ENCODE peak calls at places on chromosomes 12 and 14, in ten cellular contexts. One of them, this sample, is unnamed.

GRCh38 chr14:61659582-61659981 is 35.7 kb upstream of the HIF1A start:
- DNase-seq in upper lobe of left lung: no peak
- DNase-seq in right atrium auricular region: no peak
- DNase-seq in cardiac fibroblast: peak
- DNase-seq in astrocyte of the cerebellum: no peak
- DNase-seq in activated CD8-positive, alpha-beta T cell treated with anti-CD3 and anti-CD28 coated beads for 36 hours: no peak
- DNase-seq in heart right ventricle: no peak
- DNase-seq in AG09309: no peak
- DNase-seq in neural crest cell: no peak
- DNase-seq in mesothelial cell of epicardium: no peak
- DNase-seq in this sample: no peak

GRCh38 chr14:93073833-93074769 is 41.6 kb downstream of the ITPK1 start:
- DNase-seq in upper lobe of left lung: no peak
- DNase-seq in activated CD8-positive, alpha-beta T cell treated with anti-CD3 and anti-CD28 coated beads for 36 hours: peak
- DNase-seq in heart right ventricle: peak
- DNase-seq in neural crest cell: no peak
- DNase-seq in mesothelial cell of epicardium: no peak
- DNase-seq in cardiac fibroblast: peak
- DNase-seq in astrocyte of the cerebellum: no peak
- DNase-seq in right atrium auricular region: peak
- DNase-seq in AG09309: no peak
- DNase-seq in this sample: no peak

GRCh38 chr12:15808250-15808971 is 19.2 kb upstream of the EPS8 start:
- DNase-seq in mesothelial cell of epicardium: no peak
- DNase-seq in heart right ventricle: no peak
- DNase-seq in cardiac fibroblast: no peak
- DNase-seq in upper lobe of left lung: no peak
- DNase-seq in astrocyte of the cerebellum: no peak
- DNase-seq in right atrium auricular region: no peak
- DNase-seq in activated CD8-positive, alpha-beta T cell treated with anti-CD3 and anti-CD28 coated beads for 36 hours: no peak
- DNase-seq in neural crest cell: no peak
- DNase-seq in AG09309: no peak
- DNase-seq in this sample: peak

GRCh38 chr12:109197327-109197726 is 80.9 kb downstream of the ACACB start:
- DNase-seq in neural crest cell: no peak
- DNase-seq in upper lobe of left lung: no peak
- DNase-seq in mesothelial cell of epicardium: no peak
- DNase-seq in activated CD8-positive, alpha-beta T cell treated with anti-CD3 and anti-CD28 coated beads for 36 hours: no peak
- DNase-seq in right atrium auricular region: no peak
- DNase-seq in heart right ventricle: no peak
- DNase-seq in astrocyte of the cerebellum: no peak
- DNase-seq in cardiac fibroblast: no peak
- DNase-seq in AG09309: no peak
- DNase-seq in this sample: no peak

GRCh38 chr12:128583453-128583852 is 240.3 kb downstream of the SLC15A4 start:
- DNase-seq in activated CD8-positive, alpha-beta T cell treated with anti-CD3 and anti-CD28 coated beads for 36 hours: no peak
- DNase-seq in astrocyte of the cerebellum: no peak
- DNase-seq in AG09309: no peak
- DNase-seq in mesothelial cell of epicardium: no peak
- DNase-seq in right atrium auricular region: no peak
- DNase-seq in cardiac fibroblast: no peak
- DNase-seq in neural crest cell: no peak
- DNase-seq in upper lobe of left lung: no peak
- DNase-seq in heart right ventricle: no peak
- DNase-seq in this sample: no peak

GRCh38 chr12:12938541-12938940 is 13.4 kb downstream of the GPRC5D start:
- DNase-seq in AG09309: no peak
- DNase-seq in right atrium auricular region: no peak
- DNase-seq in cardiac fibroblast: no peak
- DNase-seq in heart right ventricle: no peak
- DNase-seq in activated CD8-positive, alpha-beta T cell treated with anti-CD3 and anti-CD28 coated beads for 36 hours: no peak
- DNase-seq in upper lobe of left lung: no peak
- DNase-seq in astrocyte of the cerebellum: no peak
- DNase-seq in neural crest cell: no peak
- DNase-seq in mesothelial cell of epicardium: no peak
- DNase-seq in this sample: no peak

GRCh38 chr14:30584058-30584630 is 25.2 kb downstream of the G2E3 start:
- DNase-seq in cardiac fibroblast: no peak
- DNase-seq in AG09309: no peak
- DNase-seq in heart right ventricle: no peak
- DNase-seq in neural crest cell: no peak
- DNase-seq in mesothelial cell of epicardium: no peak
- DNase-seq in activated CD8-positive, alpha-beta T cell treated with anti-CD3 and anti-CD28 coated beads for 36 hours: no peak
- DNase-seq in upper lobe of left lung: no peak
- DNase-seq in astrocyte of the cerebellum: no peak
- DNase-seq in right atrium auricular region: no peak
- DNase-seq in this sample: no peak

GRCh38 chr12:121802485-121802842 is 1.3 kb upstream of the SETD1B start:
- DNase-seq in right atrium auricular region: no peak
- DNase-seq in mesothelial cell of epicardium: no peak
- DNase-seq in activated CD8-positive, alpha-beta T cell treated with anti-CD3 and anti-CD28 coated beads for 36 hours: no peak
- DNase-seq in cardiac fibroblast: no peak
- DNase-seq in heart right ventricle: no peak
- DNase-seq in neural crest cell: no peak
- DNase-seq in upper lobe of left lung: no peak
- DNase-seq in AG09309: no peak
- DNase-seq in astrocyte of the cerebellum: no peak
- DNase-seq in this sample: no peak

GRCh38 chr14:22107734-22108133 is 434.1 kb upstream of the OR4E1 start:
- DNase-seq in cardiac fibroblast: no peak
- DNase-seq in right atrium auricular region: no peak
- DNase-seq in neural crest cell: no peak
- DNase-seq in AG09309: no peak
- DNase-seq in heart right ventricle: no peak
- DNase-seq in astrocyte of the cerebellum: no peak
- DNase-seq in upper lobe of left lung: no peak
- DNase-seq in activated CD8-positive, alpha-beta T cell treated with anti-CD3 and anti-CD28 coated beads for 36 hours: no peak
- DNase-seq in mesothelial cell of epicardium: no peak
- DNase-seq in this sample: no peak

GRCh38 chr12:30166416-30166815 is 382.7 kb upstream of the TMTC1 start:
- DNase-seq in cardiac fibroblast: peak
- DNase-seq in AG09309: no peak
- DNase-seq in upper lobe of left lung: no peak
- DNase-seq in right atrium auricular region: no peak
- DNase-seq in activated CD8-positive, alpha-beta T cell treated with anti-CD3 and anti-CD28 coated beads for 36 hours: no peak
- DNase-seq in neural crest cell: no peak
- DNase-seq in astrocyte of the cerebellum: no peak
- DNase-seq in heart right ventricle: no peak
- DNase-seq in mesothelial cell of epicardium: no peak
- DNase-seq in this sample: no peak

GRCh38 chr12:92796650-92797049 is 93.9 kb downstream of the PLEKHG7 start:
- DNase-seq in right atrium auricular region: no peak
- DNase-seq in astrocyte of the cerebellum: no peak
- DNase-seq in AG09309: no peak
- DNase-seq in upper lobe of left lung: no peak
- DNase-seq in neural crest cell: no peak
- DNase-seq in activated CD8-positive, alpha-beta T cell treated with anti-CD3 and anti-CD28 coated beads for 36 hours: no peak
- DNase-seq in mesothelial cell of epicardium: no peak
- DNase-seq in cardiac fibroblast: peak
- DNase-seq in heart right ventricle: no peak
- DNase-seq in this sample: no peak

GRCh38 chr14:101594511-101595148 is 33.3 kb downstream of the DIO3 start:
- DNase-seq in right atrium auricular region: no peak
- DNase-seq in cardiac fibroblast: no peak
- DNase-seq in upper lobe of left lung: no peak
- DNase-seq in astrocyte of the cerebellum: no peak
- DNase-seq in AG09309: no peak
- DNase-seq in activated CD8-positive, alpha-beta T cell treated with anti-CD3 and anti-CD28 coated beads for 36 hours: no peak
- DNase-seq in neural crest cell: no peak
- DNase-seq in heart right ventricle: no peak
- DNase-seq in mesothelial cell of epicardium: no peak
- DNase-seq in this sample: no peak

DNA sequence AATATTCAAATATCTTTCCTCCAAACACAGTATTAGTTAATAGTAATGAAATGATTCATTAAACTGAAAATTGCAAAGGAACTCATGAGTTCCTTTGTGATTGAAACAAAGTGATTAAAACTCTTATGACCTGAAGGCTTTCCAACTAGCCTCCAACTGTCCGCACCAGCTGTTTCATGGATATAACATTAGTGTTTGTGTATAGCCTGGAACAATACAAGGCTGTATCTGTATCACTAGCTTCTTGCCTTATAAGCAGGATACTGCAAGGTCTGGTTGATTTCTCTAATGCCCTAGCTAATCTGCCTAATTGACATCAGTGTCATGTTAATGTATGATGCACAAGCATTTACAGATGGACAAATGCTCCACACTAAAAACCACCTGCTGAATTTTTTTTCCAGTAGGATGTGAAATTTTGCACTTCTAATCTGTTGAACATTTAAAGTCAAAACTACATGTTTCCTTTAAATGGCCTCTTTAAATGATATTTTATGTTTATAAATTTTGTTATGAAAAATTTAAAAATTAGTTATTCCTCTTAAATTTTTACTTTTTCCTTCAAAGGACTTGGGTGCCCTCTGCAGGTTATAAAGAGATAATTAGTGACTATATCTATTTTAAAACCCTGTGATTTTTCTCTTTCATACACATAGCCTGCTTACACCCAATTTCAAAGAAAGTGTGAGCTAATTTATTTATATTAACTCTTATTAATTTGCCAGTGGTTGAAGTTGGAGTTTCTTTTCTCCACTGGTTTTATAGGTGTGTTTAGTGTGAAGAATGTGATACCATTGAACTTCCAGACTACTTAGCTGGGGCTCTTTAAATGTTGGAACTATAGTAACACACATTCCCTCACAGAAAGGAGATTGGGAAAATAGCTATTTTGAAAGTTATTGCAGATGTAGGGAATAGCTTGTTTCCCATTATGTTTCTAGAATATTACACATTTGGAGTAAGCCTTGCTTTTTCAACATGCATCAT is 25.4 kb downstream of the AP5M1 start:
- DNase-seq in activated CD8-positive, alpha-beta T cell treated with anti-CD3 and anti-CD28 coated beads for 36 hours: no peak
- DNase-seq in mesothelial cell of epicardium: no peak
- DNase-seq in right atrium auricular region: no peak
- DNase-seq in AG09309: no peak
- DNase-seq in upper lobe of left lung: no peak
- DNase-seq in cardiac fibroblast: peak
- DNase-seq in neural crest cell: no peak
- DNase-seq in heart right ventricle: no peak
- DNase-seq in astrocyte of the cerebellum: peak
- DNase-seq in this sample: no peak
- TF ChIP-seq CTCF in activated CD8-positive, alpha-beta T cell treated with anti-CD3 and anti-CD28 coated beads for 36 hours: peak
- TF ChIP-seq CTCF in mesothelial cell of epicardium: peak
- TF ChIP-seq CTCF in right atrium auricular region: peak
- TF ChIP-seq CTCF in AG09309: peak
- TF ChIP-seq CTCF in upper lobe of left lung: no peak
- TF ChIP-seq CTCF in cardiac fibroblast: peak
- TF ChIP-seq CTCF in neural crest cell: peak
- TF ChIP-seq CTCF in heart right ventricle: no peak
- TF ChIP-seq CTCF in astrocyte of the cerebellum: no peak
- TF ChIP-seq CTCF in this sample: no peak

GRCh38 chr14:24441904-24442239 is 704 bp downstream of the SDR39U1 start:
- DNase-seq in neural crest cell: no peak
- DNase-seq in heart right ventricle: no peak
- DNase-seq in astrocyte of the cerebellum: no peak
- DNase-seq in mesothelial cell of epicardium: no peak
- DNase-seq in right atrium auricular region: no peak
- DNase-seq in AG09309: no peak
- DNase-seq in cardiac fibroblast: peak
- DNase-seq in activated CD8-positive, alpha-beta T cell treated with anti-CD3 and anti-CD28 coated beads for 36 hours: no peak
- DNase-seq in upper lobe of left lung: no peak
- DNase-seq in this sample: no peak
- TF ChIP-seq CTCF in neural crest cell: no peak
- TF ChIP-seq CTCF in heart right ventricle: no peak
- TF ChIP-seq CTCF in astrocyte of the cerebellum: no peak
- TF ChIP-seq CTCF in mesothelial cell of epicardium: no peak
- TF ChIP-seq CTCF in right atrium auricular region: no peak
- TF ChIP-seq CTCF in AG09309: no peak
- TF ChIP-seq CTCF in cardiac fibroblast: no peak
- TF ChIP-seq CTCF in activated CD8-positive, alpha-beta T cell treated with anti-CD3 and anti-CD28 coated beads for 36 hours: no peak
- TF ChIP-seq CTCF in upper lobe of left lung: no peak
- TF ChIP-seq CTCF in this sample: no peak

GRCh38 chr12:70040141-70040540 is 203.1 kb upstream of the CNOT2 start:
- DNase-seq in neural crest cell: no peak
- DNase-seq in upper lobe of left lung: no peak
- DNase-seq in AG09309: no peak
- DNase-seq in right atrium auricular region: no peak
- DNase-seq in mesothelial cell of epicardium: no peak
- DNase-seq in cardiac fibroblast: peak
- DNase-seq in activated CD8-positive, alpha-beta T cell treated with anti-CD3 and anti-CD28 coated beads for 36 hours: no peak
- DNase-seq in astrocyte of the cerebellum: no peak
- DNase-seq in heart right ventricle: no peak
- DNase-seq in this sample: no peak
- TF ChIP-seq CTCF in neural crest cell: no peak
- TF ChIP-seq CTCF in upper lobe of left lung: no peak
- TF ChIP-seq CTCF in AG09309: no peak
- TF ChIP-seq CTCF in right atrium auricular region: no peak
- TF ChIP-seq CTCF in mesothelial cell of epicardium: no peak
- TF ChIP-seq CTCF in cardiac fibroblast: peak
- TF ChIP-seq CTCF in activated CD8-positive, alpha-beta T cell treated with anti-CD3 and anti-CD28 coated beads for 36 hours: no peak
- TF ChIP-seq CTCF in astrocyte of the cerebellum: no peak
- TF ChIP-seq CTCF in heart right ventricle: no peak
- TF ChIP-seq CTCF in this sample: no peak

GRCh38 chr12:6370994-6371754 is 4.2 kb downstream of the SCNN1A start:
- DNase-seq in right atrium auricular region: no peak
- DNase-seq in heart right ventricle: no peak
- DNase-seq in activated CD8-positive, alpha-beta T cell treated with anti-CD3 and anti-CD28 coated beads for 36 hours: peak
- DNase-seq in AG09309: no peak
- DNase-seq in cardiac fibroblast: peak
- DNase-seq in astrocyte of the cerebellum: peak
- DNase-seq in upper lobe of left lung: peak
- DNase-seq in neural crest cell: no peak
- DNase-seq in mesothelial cell of epicardium: no peak
- DNase-seq in this sample: no peak
- TF ChIP-seq CTCF in right atrium auricular region: no peak
- TF ChIP-seq CTCF in heart right ventricle: no peak
- TF ChIP-seq CTCF in activated CD8-positive, alpha-beta T cell treated with anti-CD3 and anti-CD28 coated beads for 36 hours: no peak
- TF ChIP-seq CTCF in AG09309: peak
- TF ChIP-seq CTCF in cardiac fibroblast: peak
- TF ChIP-seq CTCF in astrocyte of the cerebellum: peak
- TF ChIP-seq CTCF in upper lobe of left lung: peak
- TF ChIP-seq CTCF in neural crest cell: no peak
- TF ChIP-seq CTCF in mesothelial cell of epicardium: no peak
- TF ChIP-seq CTCF in this sample: peak

GRCh38 chr12:64670856-64671639 is 60.8 kb downstream of the RASSF3 start:
- DNase-seq in AG09309: no peak
- DNase-seq in upper lobe of left lung: no peak
- DNase-seq in heart right ventricle: no peak
- DNase-seq in mesothelial cell of epicardium: no peak
- DNase-seq in cardiac fibroblast: peak
- DNase-seq in right atrium auricular region: no peak
- DNase-seq in astrocyte of the cerebellum: no peak
- DNase-seq in activated CD8-positive, alpha-beta T cell treated with anti-CD3 and anti-CD28 coated beads for 36 hours: peak
- DNase-seq in neural crest cell: no peak
- DNase-seq in this sample: no peak
- TF ChIP-seq CTCF in AG09309: no peak
- TF ChIP-seq CTCF in upper lobe of left lung: no peak
- TF ChIP-seq CTCF in heart right ventricle: no peak
- TF ChIP-seq CTCF in mesothelial cell of epicardium: no peak
- TF ChIP-seq CTCF in cardiac fibroblast: no peak
- TF ChIP-seq CTCF in right atrium auricular region: no peak
- TF ChIP-seq CTCF in astrocyte of the cerebellum: no peak
- TF ChIP-seq CTCF in activated CD8-positive, alpha-beta T cell treated with anti-CD3 and anti-CD28 coated beads for 36 hours: no peak
- TF ChIP-seq CTCF in neural crest cell: no peak
- TF ChIP-seq CTCF in this sample: no peak

This sample was measured in AG04449.